ENCODE peak calls at places on chromosomes 7 and 10, in ten cellular contexts. One of them, this sample, is unnamed.
A peak's percentile ranks its signal among the peaks of the same experiment; 100 is the strongest.

GRCh38 chr7:37284805-37285211 is 163.9 kb downstream of the ELMO1 start:
- DNase-seq in lower lobe of right lung: peak; percentile 59
- DNase-seq in SK-N-SH: peak; percentile 72
- DNase-seq in brain microvascular endothelial cell: peak; percentile 2
- DNase-seq in psoas muscle: peak; percentile 39
- DNase-seq in cardiac muscle cell: peak; percentile 71
- DNase-seq in testis: peak; percentile 68
- DNase-seq in right lobe of liver: peak; percentile 73
- DNase-seq in pancreas: peak; percentile 20
- DNase-seq in PC-3: peak; percentile 36
- DNase-seq in this sample: peak; percentile 53

GRCh38 chr7:129188892-129189660 is 643 bp downstream of the SMO start:
- DNase-seq in lower lobe of right lung: no peak
- DNase-seq in SK-N-SH: peak; percentile 89
- DNase-seq in brain microvascular endothelial cell: no peak
- DNase-seq in psoas muscle: no peak
- DNase-seq in cardiac muscle cell: peak; percentile 38
- DNase-seq in testis: no peak
- DNase-seq in right lobe of liver: no peak
- DNase-seq in pancreas: no peak
- DNase-seq in PC-3: no peak
- DNase-seq in this sample: no peak

GRCh38 chr7:70790215-70791073 is 341.5 kb upstream of the GALNT17 start:
- DNase-seq in lower lobe of right lung: no peak
- DNase-seq in SK-N-SH: no peak
- DNase-seq in brain microvascular endothelial cell: no peak
- DNase-seq in psoas muscle: no peak
- DNase-seq in cardiac muscle cell: no peak
- DNase-seq in testis: no peak
- DNase-seq in right lobe of liver: no peak
- DNase-seq in pancreas: no peak
- DNase-seq in PC-3: no peak
- DNase-seq in this sample: no peak

GRCh38 chr10:3172081-3172445 is 519 bp downstream of the PITRM1 start:
- DNase-seq in lower lobe of right lung: no peak
- DNase-seq in SK-N-SH: peak; percentile 37
- DNase-seq in brain microvascular endothelial cell: peak; percentile 67
- DNase-seq in psoas muscle: no peak
- DNase-seq in cardiac muscle cell: peak; percentile 58
- DNase-seq in testis: peak; percentile 47
- DNase-seq in right lobe of liver: no peak
- DNase-seq in pancreas: no peak
- DNase-seq in PC-3: peak; percentile 64
- DNase-seq in this sample: no peak

GRCh38 chr7:42348627-42349026 is 111.6 kb upstream of the GLI3 start:
- DNase-seq in lower lobe of right lung: no peak
- DNase-seq in SK-N-SH: peak; percentile 14
- DNase-seq in brain microvascular endothelial cell: no peak
- DNase-seq in psoas muscle: no peak
- DNase-seq in cardiac muscle cell: no peak
- DNase-seq in testis: no peak
- DNase-seq in right lobe of liver: no peak
- DNase-seq in pancreas: no peak
- DNase-seq in PC-3: no peak
- DNase-seq in this sample: no peak

GRCh38 chr7:1054438-1055083 is 10.2 kb downstream of the GPR146 start:
- DNase-seq in lower lobe of right lung: no peak
- DNase-seq in SK-N-SH: no peak
- DNase-seq in brain microvascular endothelial cell: no peak
- DNase-seq in psoas muscle: no peak
- DNase-seq in cardiac muscle cell: no peak
- DNase-seq in testis: peak; percentile 48
- DNase-seq in right lobe of liver: no peak
- DNase-seq in pancreas: no peak
- DNase-seq in PC-3: no peak
- DNase-seq in this sample: peak; percentile 57

GRCh38 chr7:44618754-44619153 is 12.3 kb downstream of the OGDH start:
- DNase-seq in lower lobe of right lung: no peak
- DNase-seq in SK-N-SH: no peak
- DNase-seq in brain microvascular endothelial cell: no peak
- DNase-seq in psoas muscle: no peak
- DNase-seq in cardiac muscle cell: no peak
- DNase-seq in testis: no peak
- DNase-seq in right lobe of liver: no peak
- DNase-seq in pancreas: no peak
- DNase-seq in PC-3: peak; percentile 86
- DNase-seq in this sample: no peak

GRCh38 chr10:77392851-77393250 is 244.8 kb downstream of the KCNMA1 start:
- DNase-seq in lower lobe of right lung: peak; percentile 53
- DNase-seq in SK-N-SH: no peak
- DNase-seq in brain microvascular endothelial cell: peak; percentile 93
- DNase-seq in psoas muscle: peak; percentile 32
- DNase-seq in cardiac muscle cell: peak; percentile 88
- DNase-seq in testis: no peak
- DNase-seq in right lobe of liver: no peak
- DNase-seq in pancreas: no peak
- DNase-seq in PC-3: peak; percentile 100
- DNase-seq in this sample: no peak

GRCh38 chr7:150997817-150998216 is 7.0 kb downstream of the NOS3 start:
- DNase-seq in lower lobe of right lung: no peak
- DNase-seq in SK-N-SH: peak; percentile 21
- DNase-seq in brain microvascular endothelial cell: no peak
- DNase-seq in psoas muscle: no peak
- DNase-seq in cardiac muscle cell: no peak
- DNase-seq in testis: no peak
- DNase-seq in right lobe of liver: no peak
- DNase-seq in pancreas: no peak
- DNase-seq in PC-3: no peak
- DNase-seq in this sample: no peak

GRCh38 chr7:207418-208127 is 15.2 kb downstream of the FAM20C start:
- DNase-seq in lower lobe of right lung: no peak
- DNase-seq in SK-N-SH: no peak
- DNase-seq in brain microvascular endothelial cell: no peak
- DNase-seq in psoas muscle: no peak
- DNase-seq in cardiac muscle cell: no peak
- DNase-seq in testis: no peak
- DNase-seq in right lobe of liver: no peak
- DNase-seq in pancreas: no peak
- DNase-seq in PC-3: no peak
- DNase-seq in this sample: no peak

GRCh38 chr10:1130995-1131790 is 75.0 kb downstream of the WDR37 start:
- DNase-seq in lower lobe of right lung: no peak
- DNase-seq in SK-N-SH: no peak
- DNase-seq in brain microvascular endothelial cell: no peak
- DNase-seq in psoas muscle: no peak
- DNase-seq in cardiac muscle cell: no peak
- DNase-seq in testis: no peak
- DNase-seq in right lobe of liver: no peak
- DNase-seq in pancreas: no peak
- DNase-seq in PC-3: no peak
- DNase-seq in this sample: no peak

GRCh38 chr10:1130226-1130625 is 74.0 kb downstream of the WDR37 start:
- DNase-seq in lower lobe of right lung: no peak
- DNase-seq in SK-N-SH: no peak
- DNase-seq in brain microvascular endothelial cell: no peak
- DNase-seq in psoas muscle: no peak
- DNase-seq in cardiac muscle cell: no peak
- DNase-seq in testis: no peak
- DNase-seq in right lobe of liver: no peak
- DNase-seq in pancreas: no peak
- DNase-seq in PC-3: no peak
- DNase-seq in this sample: no peak

GRCh38 chr10:1127629-1128028 is 71.4 kb downstream of the WDR37 start:
- DNase-seq in lower lobe of right lung: no peak
- DNase-seq in SK-N-SH: no peak
- DNase-seq in brain microvascular endothelial cell: no peak
- DNase-seq in psoas muscle: no peak
- DNase-seq in cardiac muscle cell: no peak
- DNase-seq in testis: no peak
- DNase-seq in right lobe of liver: no peak
- DNase-seq in pancreas: no peak
- DNase-seq in PC-3: no peak
- DNase-seq in this sample: peak; percentile 1

GRCh38 chr10:1126461-1126860 is 70.3 kb downstream of the WDR37 start:
- DNase-seq in lower lobe of right lung: no peak
- DNase-seq in SK-N-SH: no peak
- DNase-seq in brain microvascular endothelial cell: no peak
- DNase-seq in psoas muscle: no peak
- DNase-seq in cardiac muscle cell: no peak
- DNase-seq in testis: no peak
- DNase-seq in right lobe of liver: peak; percentile 34
- DNase-seq in pancreas: no peak
- DNase-seq in PC-3: no peak
- DNase-seq in this sample: no peak

GRCh38 chr10:1128649-1129048 is 72.5 kb downstream of the WDR37 start:
- DNase-seq in lower lobe of right lung: no peak
- DNase-seq in SK-N-SH: no peak
- DNase-seq in brain microvascular endothelial cell: no peak
- DNase-seq in psoas muscle: no peak
- DNase-seq in cardiac muscle cell: no peak
- DNase-seq in testis: no peak
- DNase-seq in right lobe of liver: no peak
- DNase-seq in pancreas: no peak
- DNase-seq in PC-3: no peak
- DNase-seq in this sample: no peak
- H3K36me3 ChIP-seq in lower lobe of right lung: peaks cover 83% of the 10 kb centered on the region
- H3K36me3 ChIP-seq in SK-N-SH: peaks cover 62% of the 10 kb centered on the region
- H3K36me3 ChIP-seq in brain microvascular endothelial cell: peaks cover 49% of the 10 kb centered on the region
- H3K36me3 ChIP-seq in psoas muscle: peaks cover 4% of the 10 kb centered on the region
- H3K36me3 ChIP-seq in cardiac muscle cell: peaks cover 31% of the 10 kb centered on the region
- H3K36me3 ChIP-seq in testis: peaks cover 2% of the 10 kb centered on the region
- H3K36me3 ChIP-seq in right lobe of liver: peaks cover 13% of the 10 kb centered on the region
- H3K36me3 ChIP-seq in pancreas: peaks cover 4% of the 10 kb centered on the region
- H3K36me3 ChIP-seq in PC-3: no peaks in the 10 kb centered on the region
- H3K36me3 ChIP-seq in this sample: peaks cover 68% of the 10 kb centered on the region

DNA sequence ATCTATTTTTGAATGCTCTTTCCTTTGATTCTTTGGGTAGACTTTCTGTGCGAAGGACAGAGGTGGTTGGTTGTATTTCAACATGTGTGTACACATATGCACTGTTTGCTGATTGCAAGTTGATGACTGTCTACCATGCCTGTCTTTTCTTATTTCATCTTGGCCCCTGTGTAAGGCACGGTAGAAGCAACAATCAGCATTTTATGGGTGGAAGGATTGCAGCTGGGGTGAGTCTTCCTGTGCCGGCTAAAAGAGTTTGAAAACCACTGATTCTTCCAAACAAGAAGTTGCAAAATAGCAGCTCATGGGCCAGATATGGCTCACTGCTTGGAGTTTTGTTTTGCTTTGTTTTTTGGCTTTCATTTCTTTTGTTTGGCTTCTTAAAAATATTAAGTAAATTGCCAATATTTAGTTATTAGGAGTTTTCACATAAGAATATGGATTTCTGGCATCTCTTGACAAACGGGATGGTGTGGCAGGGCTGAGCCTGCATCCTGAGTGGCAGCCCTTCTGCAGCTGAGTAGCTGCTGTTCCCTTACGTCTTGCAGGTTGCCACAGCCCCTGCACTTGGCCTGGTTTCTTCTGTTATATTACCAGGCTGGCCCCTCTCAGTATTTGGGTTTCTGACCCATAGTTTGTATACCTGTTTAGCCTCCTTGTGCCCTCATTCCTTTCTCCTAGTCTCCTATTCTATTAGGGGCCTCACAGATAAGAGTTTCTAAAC is 7.2 kb downstream of the ZNF862 start:
- DNase-seq in lower lobe of right lung: no peak
- DNase-seq in SK-N-SH: no peak
- DNase-seq in brain microvascular endothelial cell: no peak
- DNase-seq in psoas muscle: no peak
- DNase-seq in cardiac muscle cell: peak; percentile 50
- DNase-seq in testis: no peak
- DNase-seq in right lobe of liver: no peak
- DNase-seq in pancreas: no peak
- DNase-seq in PC-3: no peak
- DNase-seq in this sample: no peak
- TF ChIP-seq CTCF in lower lobe of right lung: no peak
- TF ChIP-seq CTCF in SK-N-SH: no peak
- TF ChIP-seq CTCF in brain microvascular endothelial cell: no peak
- TF ChIP-seq CTCF in psoas muscle: no peak
- TF ChIP-seq CTCF in cardiac muscle cell: no peak
- TF ChIP-seq CTCF in testis: no peak
- TF ChIP-seq CTCF in right lobe of liver: no peak
- TF ChIP-seq CTCF in pancreas: no peak
- TF ChIP-seq CTCF in PC-3: no peak
- TF ChIP-seq CTCF in this sample: no peak

GRCh38 chr7:52285689-52286088 is 749.7 kb upstream of the POM121L12 start:
- DNase-seq in lower lobe of right lung: no peak
- DNase-seq in SK-N-SH: no peak
- DNase-seq in brain microvascular endothelial cell: no peak
- DNase-seq in psoas muscle: no peak
- DNase-seq in cardiac muscle cell: no peak
- DNase-seq in testis: no peak
- DNase-seq in right lobe of liver: no peak
- DNase-seq in pancreas: no peak
- DNase-seq in PC-3: no peak
- DNase-seq in this sample: no peak

GRCh38 chr7:52289247-52289646 is 746.2 kb upstream of the POM121L12 start:
- DNase-seq in lower lobe of right lung: no peak
- DNase-seq in SK-N-SH: no peak
- DNase-seq in brain microvascular endothelial cell: no peak
- DNase-seq in psoas muscle: no peak
- DNase-seq in cardiac muscle cell: no peak
- DNase-seq in testis: no peak
- DNase-seq in right lobe of liver: no peak
- DNase-seq in pancreas: no peak
- DNase-seq in PC-3: no peak
- DNase-seq in this sample: no peak

GRCh38 chr7:52287698-52288097 is 747.7 kb upstream of the POM121L12 start:
- DNase-seq in lower lobe of right lung: no peak
- DNase-seq in SK-N-SH: no peak
- DNase-seq in brain microvascular endothelial cell: no peak
- DNase-seq in psoas muscle: no peak
- DNase-seq in cardiac muscle cell: no peak
- DNase-seq in testis: no peak
- DNase-seq in right lobe of liver: no peak
- DNase-seq in pancreas: no peak
- DNase-seq in PC-3: no peak
- DNase-seq in this sample: no peak

DNA sequence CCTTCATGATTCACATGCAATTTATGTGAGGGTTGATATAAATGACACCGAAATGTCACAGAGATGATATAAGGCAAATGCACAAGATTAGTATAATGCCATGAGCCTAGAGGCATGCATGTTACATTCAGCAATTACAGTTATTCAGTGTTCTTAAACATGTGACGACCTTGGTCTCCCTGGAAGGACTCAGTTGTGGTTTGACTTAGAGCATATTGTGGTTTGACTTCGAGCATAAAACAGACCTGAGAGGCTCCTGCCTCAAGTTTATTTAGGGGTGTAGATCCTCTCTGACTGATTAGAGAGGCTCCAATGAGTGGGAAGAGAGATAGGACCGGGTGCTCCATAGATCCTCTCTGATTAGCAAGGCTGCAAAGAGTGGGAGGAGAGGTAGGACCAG is 752.0 kb upstream of the POM121L12 start:
- DNase-seq in lower lobe of right lung: no peak
- DNase-seq in SK-N-SH: no peak
- DNase-seq in brain microvascular endothelial cell: no peak
- DNase-seq in psoas muscle: no peak
- DNase-seq in cardiac muscle cell: no peak
- DNase-seq in testis: no peak
- DNase-seq in right lobe of liver: no peak
- DNase-seq in pancreas: no peak
- DNase-seq in PC-3: no peak
- DNase-seq in this sample: no peak
- H3K27ac ChIP-seq in lower lobe of right lung: no peak overlapping the region
- H3K27ac ChIP-seq in SK-N-SH: no peak overlapping the region
- H3K27ac ChIP-seq in brain microvascular endothelial cell: no peak overlapping the region
- H3K27ac ChIP-seq in psoas muscle: no peak overlapping the region
- H3K27ac ChIP-seq in cardiac muscle cell: no peak overlapping the region
- H3K27ac ChIP-seq in testis: no peak overlapping the region
- H3K27ac ChIP-seq in right lobe of liver: no peak overlapping the region
- H3K27ac ChIP-seq in pancreas: no peak overlapping the region
- H3K27ac ChIP-seq in PC-3: no peak overlapping the region
- H3K27ac ChIP-seq in this sample: no peak overlapping the region

GRCh38 chr7:6407434-6407833 is 40.3 kb downstream of the DAGLB start:
- DNase-seq in lower lobe of right lung: no peak
- DNase-seq in SK-N-SH: no peak
- DNase-seq in brain microvascular endothelial cell: no peak
- DNase-seq in psoas muscle: no peak
- DNase-seq in cardiac muscle cell: no peak
- DNase-seq in testis: no peak
- DNase-seq in right lobe of liver: no peak
- DNase-seq in pancreas: no peak
- DNase-seq in PC-3: no peak
- DNase-seq in this sample: no peak
- H3K36me3 ChIP-seq in lower lobe of right lung: peaks cover 100% of the 10 kb centered on the region
- H3K36me3 ChIP-seq in SK-N-SH: peaks cover 68% of the 10 kb centered on the region
- H3K36me3 ChIP-seq in brain microvascular endothelial cell: peaks cover 74% of the 10 kb centered on the region
- H3K36me3 ChIP-seq in psoas muscle: peaks cover 29% of the 10 kb centered on the region
- H3K36me3 ChIP-seq in cardiac muscle cell: peaks cover 44% of the 10 kb centered on the region
- H3K36me3 ChIP-seq in testis: no peaks in the 10 kb centered on the region
- H3K36me3 ChIP-seq in right lobe of liver: peaks cover 31% of the 10 kb centered on the region
- H3K36me3 ChIP-seq in pancreas: peaks cover 2% of the 10 kb centered on the region
- H3K36me3 ChIP-seq in PC-3: peaks cover 44% of the 10 kb centered on the region
- H3K36me3 ChIP-seq in this sample: peaks cover 100% of the 10 kb centered on the region

This sample was measured in heart left ventricle.